ENCODE peak calls at places on chromosome 2, in six cellular contexts. Z, F, C, K, Q and A are unnamed samples.

GRCh38 chr2:106115250-106115649 is 78.9 kb downstream of the UXS1 start:
- DNase-seq in C (no peak), Q (peak; percentile 84), K (no peak), F (peak; percentile 67), Z (no peak), A (no peak)

GRCh38 chr2:27191107-27191829 is 20.6 kb upstream of the ATRAID start:
- DNase-seq in Q (peak; percentile 87), F (peak; percentile 60), K (no peak), Z (no peak), C (peak; percentile 46), A (no peak)

GRCh38 chr2:143261986-143262784 is 133.0 kb downstream of the ARHGAP15 start:
- DNase-seq in F (no peak), K (no peak), Z (no peak), C (no peak), Q (no peak), A (no peak)

GRCh38 chr2:42978887-42979415 is 186.6 kb upstream of the HAAO start:
- DNase-seq in C (no peak), Q (peak; percentile 63), K (no peak), F (no peak), Z (no peak), A (no peak)

GRCh38 chr2:30147196-30147714 is 448 bp downstream of the YPEL5 start:
- DNase-seq in F (peak; percentile 54), C (no peak), Q (no peak), Z (no peak), K (no peak), A (no peak)

GRCh38 chr2:31335921-31336570 is 78.5 kb downstream of the XDH start:
- DNase-seq in K (peak; percentile 26), F (no peak), C (no peak), Q (no peak), Z (no peak), A (no peak)

GRCh38 chr2:30306522-30306921 is 75.2 kb downstream of the LBH start:
- DNase-seq in K (no peak), F (no peak), Z (no peak), C (no peak), Q (no peak), A (no peak)

GRCh38 chr2:205850611-205851010 is 168.3 kb downstream of the NRP2 start:
- DNase-seq in Z (no peak), F (no peak), Q (no peak), C (no peak), K (no peak), A (no peak)

GRCh38 chr2:161414015-161414384 is 2.1 kb upstream of the TBR1 start:
- DNase-seq in Q (no peak), Z (no peak), C (no peak), K (no peak), F (no peak), A (no peak)

GRCh38 chr2:240023792-240024191 is 1.4 kb downstream of the NDUFA10 start:
- DNase-seq in Q (no peak), C (no peak), F (no peak), Z (no peak), K (no peak), A (no peak)

GRCh38 chr2:200039847-200040246 is 84.5 kb downstream of the MAIP1 start:
- DNase-seq in Q (no peak), C (no peak), Z (no peak), K (no peak), F (no peak), A (no peak)

GRCh38 chr2:9753276-9753600 is 90.0 kb upstream of the TAF1B start:
- DNase-seq in Q (no peak), K (no peak), F (peak; percentile 63), Z (peak; percentile 69), C (peak; percentile 50), A (peak; percentile 59)

GRCh38 chr2:192146069-192147006 is 48.4 kb downstream of the TMEFF2 start:
- DNase-seq in Q (no peak), C (no peak), K (no peak), Z (no peak), F (no peak), A (no peak)

GRCh38 chr2:88067598-88067997 is at the start of gene SMYD1:
- DNase-seq in C (no peak), Q (no peak), K (no peak), Z (no peak), F (no peak), A (no peak)

GRCh38 chr2:149170156-149170555 is 131.7 kb downstream of the LYPD6B start:
- DNase-seq in K (no peak), Z (no peak), C (no peak), F (no peak), Q (no peak), A (no peak)

GRCh38 chr2:164824865-164825264 is 16.8 kb downstream of the COBLL1 start:
- DNase-seq in K (no peak), Q (no peak), Z (no peak), C (no peak), F (no peak), A (no peak)

GRCh38 chr2:42810971-42811865 is 18.8 kb upstream of the HAAO start:
- DNase-seq in Q (peak; percentile 61), K (peak; percentile 79), C (peak; percentile 32), F (no peak), Z (no peak), A (peak; percentile 49)

GRCh38 chr2:200616193-200616592 is 30.4 kb downstream of the AOX1 start:
- DNase-seq in F (no peak), Z (no peak), Q (no peak), K (no peak), C (no peak), A (no peak)

GRCh38 chr2:25310965-25311865 is 30.5 kb downstream of the DNMT3A start:
- DNase-seq in C (no peak), Q (peak; percentile 32), F (peak; percentile 51), K (peak; percentile 71), Z (no peak), A (no peak)

GRCh38 chr2:172445851-172446250 is 18.5 kb downstream of the ITGA6 start:
- DNase-seq in C (no peak), Q (no peak), F (no peak), Z (no peak), K (no peak), A (no peak)

GRCh38 chr2:62724886-62725711 is 19.6 kb downstream of the EHBP1 start:
- DNase-seq in K (peak; percentile 72), Z (no peak), F (peak; percentile 15), C (no peak), Q (no peak), A (no peak)

GRCh38 chr2:163347982-163348842 is 387.6 kb downstream of the FIGN start:
- DNase-seq in Q (no peak), Z (no peak), K (peak; percentile 81), C (no peak), F (no peak), A (no peak)
- TF ChIP-seq POLR2A in Q (no peak), Z (no peak), K (peak; percentile 93), C (no peak), F (no peak), A (no peak)

DNA sequence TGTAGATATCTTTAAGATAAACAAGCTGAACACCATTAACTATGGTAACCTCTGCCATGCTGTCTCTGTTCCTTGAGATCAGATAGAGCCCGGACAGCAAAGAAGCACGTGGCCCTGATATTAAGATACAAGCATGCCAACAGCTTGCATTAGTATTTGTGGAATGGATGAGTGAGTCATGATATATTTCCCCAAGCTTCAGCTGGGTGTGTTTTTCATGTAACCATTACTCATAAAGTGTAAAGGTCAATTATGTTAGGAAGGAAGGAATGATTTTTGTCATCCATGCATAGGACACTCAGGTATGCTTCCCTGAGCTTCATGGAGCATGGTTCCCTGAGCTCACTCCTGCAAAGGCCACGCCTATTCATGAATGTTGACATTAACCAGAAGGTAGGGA is 74.6 kb downstream of the ARL4C start:
- DNase-seq in F (no peak), Z (no peak), Q (peak; percentile 74), K (no peak), C (no peak), A (no peak)
- TF ChIP-seq POLR2AphosphoS5 in F (no peak), Z (no peak), Q (no peak), K (no peak), C (no peak), A (no peak)

GRCh38 chr2:119389615-119390306 is 23.0 kb downstream of the DBI start:
- DNase-seq in C (no peak), F (no peak), Q (no peak), Z (no peak), K (no peak), A (no peak)
- TF ChIP-seq TAF1 in C (no peak), F (no peak), Q (no peak), Z (no peak), K (no peak), A (no peak)

GRCh38 chr2:197498937-197499593 is 575 bp downstream of the HSPD1 start:
- DNase-seq in Q (peak; percentile 57), Z (no peak), C (peak; percentile 27), K (peak; percentile 61), F (peak; percentile 17), A (peak; percentile 37)

GRCh38 chr2:197502201-197502600 is 2.0 kb downstream of the HSPE1 start:
- DNase-seq in C (no peak), Q (no peak), Z (no peak), F (no peak), K (no peak), A (no peak)

GRCh38 chr2:197498627-197498936 is 1.1 kb downstream of the HSPD1 start:
- DNase-seq in K (no peak), Z (no peak), F (no peak), Q (no peak), C (no peak), A (no peak)

GRCh38 chr2:197500503-197501179 is 462 bp downstream of the HSPE1 start:
- DNase-seq in Q (no peak), Z (no peak), K (no peak), F (no peak), C (no peak), A (no peak)

GRCh38 chr2:197499594-197500502 is at the start of the genes HSPD1 and HSPE1:
- DNase-seq in F (peak; percentile 82), Q (peak; percentile 100), C (peak; percentile 84), Z (peak; percentile 97), K (peak; percentile 95), A (peak; percentile 84)
- TF ChIP-seq POLR2A in F (peak; percentile 87), Q (peak; percentile 100), C (peak; percentile 96), Z (peak; percentile 96), K (peak; percentile 93), A (peak; percentile 96)

DNA sequence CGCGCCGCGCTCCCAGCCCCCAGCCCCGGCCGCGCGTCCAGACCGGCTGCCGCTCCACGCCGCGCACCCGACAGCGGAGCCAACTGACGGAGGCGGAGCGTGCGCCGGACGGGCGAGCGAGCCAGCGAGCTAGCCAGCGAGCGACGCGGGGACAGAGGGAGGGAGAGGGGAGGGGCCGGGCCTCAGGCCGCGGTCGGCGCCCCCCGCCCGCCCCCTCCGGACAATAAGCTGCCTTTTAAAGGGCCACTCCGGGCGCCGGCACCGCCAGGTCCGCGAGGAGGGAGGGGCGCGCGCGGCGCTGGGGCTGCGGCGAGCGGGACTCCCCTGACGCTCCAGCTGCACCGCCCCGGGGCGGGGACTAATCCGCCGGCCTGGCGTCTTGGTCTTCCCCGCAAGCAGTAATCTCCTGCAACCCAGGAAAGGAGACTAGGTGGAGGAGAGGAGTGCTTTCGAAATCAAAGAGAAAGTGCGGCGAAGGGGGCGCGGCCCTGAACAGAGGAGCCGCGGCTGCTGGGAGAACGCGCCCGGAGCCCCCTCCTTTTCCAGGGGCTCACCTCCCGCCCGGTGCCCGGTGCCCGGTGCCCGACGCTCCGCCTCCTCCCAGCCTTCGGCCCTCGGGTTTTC is at the start of gene BIN1:
- DNase-seq in F (peak; percentile 69), Q (peak; percentile 34), K (peak; percentile 90), Z (no peak), C (peak; percentile 90), A (peak; percentile 80)
- TF ChIP-seq POLR2AphosphoS5 in F (no peak), Q (no peak), K (no peak), Z (no peak), C (no peak), A (no peak)